ENCODE peak calls at places on chromosomes 7 and 10, in four cellular contexts. I, K, P and F are unnamed samples.

GRCh38 chr7:27071622-27072390 is 24.0 kb downstream of the HOXA1 start:
- DNase-seq in I (no peak), K (no peak), P (no peak), F (no peak)

GRCh38 chr10:45005284-45005683 is 4.6 kb downstream of the ZNF22 start:
- DNase-seq in I (no peak), K (no peak), P (no peak), F (no peak)

GRCh38 chr10:71835671-71836593 is 15.1 kb downstream of the PSAP start:
- DNase-seq in I (peak), K (peak), P (peak), F (peak)

GRCh38 chr10:72173635-72174296 is 42.0 kb upstream of the ANAPC16 start:
- DNase-seq in I (no peak), K (no peak), P (peak), F (no peak)

GRCh38 chr7:74254858-74255379 is 720 bp upstream of the RFC2 start:
- DNase-seq in I (no peak), K (no peak), P (no peak), F (no peak)

GRCh38 chr10:32059472-32059871 is 3.2 kb upstream of the KIF5B start:
- DNase-seq in I (no peak), K (no peak), P (no peak), F (no peak)

GRCh38 chr10:1142596-1142995 is 86.4 kb downstream of the WDR37 start:
- DNase-seq in I (no peak), K (no peak), P (no peak), F (no peak)

GRCh38 chr7:37820708-37821468 is 27.5 kb upstream of the NME8 start:
- DNase-seq in I (no peak), K (no peak), P (no peak), F (no peak)

GRCh38 chr7:116707289-116707688 is 35.3 kb downstream of the MET start:
- DNase-seq in I (no peak), K (no peak), P (no peak), F (no peak)

GRCh38 chr10:30784896-30785605 is 155.5 kb upstream of the LYZL2 start:
- DNase-seq in I (peak), K (peak), P (peak), F (peak)

GRCh38 chr7:155362380-155363145 is 64.9 kb downstream of the INSIG1 start:
- DNase-seq in I (no peak), K (no peak), P (no peak), F (peak)

GRCh38 chr10:49135575-49136313 is 1.9 kb upstream of the FAM170B start:
- DNase-seq in I (peak), K (no peak), P (no peak), F (no peak)

GRCh38 chr10:132606031-132606491 is 68.5 kb downstream of the INPP5A start:
- DNase-seq in I (peak), K (no peak), P (no peak), F (no peak)

GRCh38 chr7:51732951-51733350 is 416.3 kb upstream of the COBL start:
- DNase-seq in I (no peak), K (no peak), P (no peak), F (no peak)

GRCh38 chr7:117606132-117606531 is 126.3 kb downstream of the CFTR start:
- DNase-seq in I (no peak), K (no peak), P (no peak), F (no peak)

GRCh38 chr7:64733550-64734240 is 60.5 kb upstream of the ZNF138 start:
- DNase-seq in I (no peak), K (no peak), P (no peak), F (no peak)

GRCh38 chr7:10934292-10934691 is 39.4 kb upstream of the PHF14 start:
- DNase-seq in I (no peak), K (no peak), P (no peak), F (no peak)

GRCh38 chr7:80783688-80784327 is 135.0 kb downstream of the SEMA3C start:
- DNase-seq in I (no peak), K (no peak), P (peak), F (no peak)

GRCh38 chr7:91082854-91083495 is 181.3 kb upstream of the FZD1 start:
- DNase-seq in I (no peak), K (no peak), P (peak), F (no peak)

GRCh38 chr10:78551184-78552005 is 517.4 kb upstream of the ZMIZ1 start:
- DNase-seq in I (no peak), K (no peak), P (no peak), F (no peak)

GRCh38 chr10:6737758-6738463 is 157.8 kb upstream of the PRKCQ start:
- DNase-seq in I (no peak), K (no peak), P (peak), F (no peak)

GRCh38 chr10:110820321-110820814 is 51.4 kb upstream of the PDCD4 start:
- DNase-seq in I (no peak), K (no peak), P (no peak), F (peak)

GRCh38 chr10:25758041-25758457 is 176.0 kb upstream of the MYO3A start:
- DNase-seq in I (no peak), K (no peak), P (peak), F (no peak)

GRCh38 chr7:42812779-42813178 is 99.1 kb downstream of the C7orf25 start:
- DNase-seq in I (no peak), K (no peak), P (no peak), F (no peak)

GRCh38 chr7:29281782-29282541 is 87.4 kb downstream of the CHN2 start:
- DNase-seq in I (no peak), K (no peak), P (peak), F (peak)

GRCh38 chr7:82699773-82700186 is 256.2 kb upstream of the CACNA2D1 start:
- DNase-seq in I (no peak), K (no peak), P (no peak), F (no peak)

GRCh38 chr7:12002428-12002827 is 170.4 kb upstream of the THSD7A start:
- DNase-seq in I (no peak), K (no peak), P (no peak), F (no peak)

GRCh38 chr10:29386347-29386999 is 97.6 kb downstream of the LYZL1 start:
- DNase-seq in I (peak), K (no peak), P (peak), F (no peak)

GRCh38 chr7:155804897-155805825 is 7.1 kb downstream of the SHH start:
- DNase-seq in I (peak), K (no peak), P (peak), F (no peak)

GRCh38 chr7:148501707-148502139 is 88.8 kb upstream of the C7orf33 start:
- DNase-seq in I (no peak), K (no peak), P (peak), F (no peak)

GRCh38 chr10:47438857-47439474 is 44.9 kb downstream of the ANXA8 start:
- DNase-seq in I (no peak), K (no peak), P (peak), F (no peak)

GRCh38 chr7:93575555-93576397 is 1.3 kb upstream of the CALCR start:
- DNase-seq in I (no peak), K (no peak), P (peak), F (no peak)

GRCh38 chr10:33298110-33298509 is 36.4 kb downstream of the NRP1 start:
- DNase-seq in I (no peak), K (no peak), P (no peak), F (no peak)

GRCh38 chr7:27180431-27181175 is 4.4 kb downstream of the HOXA11 start:
- DNase-seq in I (no peak), K (peak), P (no peak), F (peak)